ENCODE peak calls at places on chromosomes 3 and 15, in six cellular contexts. One of them, this sample, is unnamed.

GRCh38 chr3:53114412-53115074 is 15.7 kb downstream of the RFT1 start:
- DNase-seq in HepG2: no peak
- DNase-seq in SK-N-SH: no peak
- DNase-seq in HCT116: no peak
- DNase-seq in GM12878: no peak
- DNase-seq in H1: no peak
- DNase-seq in this sample: no peak

GRCh38 chr15:25810631-25811077 is 52.5 kb downstream of the ATP10A start:
- DNase-seq in HepG2: no peak
- DNase-seq in SK-N-SH: no peak
- DNase-seq in HCT116: no peak
- DNase-seq in GM12878: no peak
- DNase-seq in H1: no peak
- DNase-seq in this sample: no peak

GRCh38 chr3:184582998-184583344 is 21.4 kb downstream of the EPHB3 start:
- DNase-seq in HepG2: no peak
- DNase-seq in SK-N-SH: no peak
- DNase-seq in HCT116: no peak
- DNase-seq in GM12878: no peak
- DNase-seq in H1: no peak
- DNase-seq in this sample: no peak

GRCh38 chr3:186800285-186800684 is 6.0 kb downstream of the RFC4 start:
- DNase-seq in HepG2: no peak
- DNase-seq in SK-N-SH: no peak
- DNase-seq in HCT116: no peak
- DNase-seq in GM12878: no peak
- DNase-seq in H1: no peak
- DNase-seq in this sample: no peak

GRCh38 chr3:178206554-178206953 is 329.7 kb upstream of the KCNMB2 start:
- DNase-seq in HepG2: no peak
- DNase-seq in SK-N-SH: no peak
- DNase-seq in HCT116: no peak
- DNase-seq in GM12878: no peak
- DNase-seq in H1: no peak
- DNase-seq in this sample: no peak

GRCh38 chr3:148827585-148827984 is at the start of gene CPB1:
- DNase-seq in HepG2: no peak
- DNase-seq in SK-N-SH: no peak
- DNase-seq in HCT116: no peak
- DNase-seq in GM12878: no peak
- DNase-seq in H1: no peak
- DNase-seq in this sample: no peak

GRCh38 chr15:67521770-67522568 is 1.0 kb downstream of the C15orf61 start:
- DNase-seq in HepG2: no peak
- DNase-seq in SK-N-SH: peak; percentile 27
- DNase-seq in HCT116: no peak
- DNase-seq in GM12878: no peak
- DNase-seq in H1: no peak
- DNase-seq in this sample: no peak

GRCh38 chr15:37900286-37901221 is 33.9 kb upstream of the TMCO5A start:
- DNase-seq in HepG2: no peak
- DNase-seq in SK-N-SH: no peak
- DNase-seq in HCT116: no peak
- DNase-seq in GM12878: no peak
- DNase-seq in H1: no peak
- DNase-seq in this sample: no peak

GRCh38 chr3:114307222-114307840 is 13.5 kb downstream of the TIGIT start:
- DNase-seq in HepG2: no peak
- DNase-seq in SK-N-SH: no peak
- DNase-seq in HCT116: no peak
- DNase-seq in GM12878: no peak
- DNase-seq in H1: no peak
- DNase-seq in this sample: no peak

GRCh38 chr3:65855370-65856100 is 183.2 kb downstream of the MAGI1 start:
- DNase-seq in HepG2: peak; percentile 54
- DNase-seq in SK-N-SH: no peak
- DNase-seq in HCT116: no peak
- DNase-seq in GM12878: no peak
- DNase-seq in H1: no peak
- DNase-seq in this sample: no peak

GRCh38 chr3:167575000-167575399 is 78.7 kb downstream of the WDR49 start:
- DNase-seq in HepG2: no peak
- DNase-seq in SK-N-SH: no peak
- DNase-seq in HCT116: no peak
- DNase-seq in GM12878: no peak
- DNase-seq in H1: no peak
- DNase-seq in this sample: no peak

GRCh38 chr3:148075829-148076716 is 621.6 kb upstream of the AGTR1 start:
- DNase-seq in HepG2: peak; percentile 16
- DNase-seq in SK-N-SH: peak; percentile 49
- DNase-seq in HCT116: peak; percentile 38
- DNase-seq in GM12878: no peak
- DNase-seq in H1: peak; percentile 7
- DNase-seq in this sample: no peak

GRCh38 chr3:43707266-43707665 is 16.5 kb downstream of the ABHD5 start:
- DNase-seq in HepG2: no peak
- DNase-seq in SK-N-SH: no peak
- DNase-seq in HCT116: no peak
- DNase-seq in GM12878: no peak
- DNase-seq in H1: no peak
- DNase-seq in this sample: no peak

GRCh38 chr15:92580933-92581445 is 74.6 kb downstream of the FAM174B start:
- DNase-seq in HepG2: no peak
- DNase-seq in SK-N-SH: no peak
- DNase-seq in HCT116: no peak
- DNase-seq in GM12878: no peak
- DNase-seq in H1: no peak
- DNase-seq in this sample: no peak

GRCh38 chr3:13229291-13229949 is 156.2 kb upstream of the IQSEC1 start:
- DNase-seq in HepG2: peak; percentile 37
- DNase-seq in SK-N-SH: peak; percentile 71
- DNase-seq in HCT116: peak; percentile 65
- DNase-seq in GM12878: peak; percentile 2
- DNase-seq in H1: peak; percentile 59
- DNase-seq in this sample: no peak

GRCh38 chr3:124597979-124598378 is 132.3 kb upstream of the UMPS start:
- DNase-seq in HepG2: no peak
- DNase-seq in SK-N-SH: no peak
- DNase-seq in HCT116: no peak
- DNase-seq in GM12878: no peak
- DNase-seq in H1: no peak
- DNase-seq in this sample: no peak

GRCh38 chr15:80490431-80490990 is 86.3 kb downstream of the ARNT2 start:
- DNase-seq in HepG2: no peak
- DNase-seq in SK-N-SH: no peak
- DNase-seq in HCT116: no peak
- DNase-seq in GM12878: no peak
- DNase-seq in H1: no peak
- DNase-seq in this sample: no peak

GRCh38 chr3:13420817-13421755 is 964 bp upstream of the NUP210 start:
- DNase-seq in HepG2: no peak
- DNase-seq in SK-N-SH: no peak
- DNase-seq in HCT116: no peak
- DNase-seq in GM12878: peak; percentile 57
- DNase-seq in H1: no peak
- DNase-seq in this sample: no peak

GRCh38 chr15:22925875-22926274 is 54.3 kb downstream of the CYFIP1 start:
- DNase-seq in HepG2: no peak
- DNase-seq in SK-N-SH: no peak
- DNase-seq in HCT116: no peak
- DNase-seq in GM12878: no peak
- DNase-seq in H1: no peak
- DNase-seq in this sample: no peak

GRCh38 chr3:187403768-187404270 is 35.6 kb downstream of the RTP4 start:
- DNase-seq in HepG2: peak; percentile 9
- DNase-seq in SK-N-SH: no peak
- DNase-seq in HCT116: peak; percentile 76
- DNase-seq in GM12878: no peak
- DNase-seq in H1: no peak
- DNase-seq in this sample: peak; percentile 98

GRCh38 chr15:85168642-85169173 is 187.1 kb downstream of the PDE8A start:
- DNase-seq in HepG2: peak; percentile 24
- DNase-seq in SK-N-SH: peak; percentile 46
- DNase-seq in HCT116: peak; percentile 18
- DNase-seq in GM12878: no peak
- DNase-seq in H1: peak; percentile 72
- DNase-seq in this sample: no peak

GRCh38 chr3:31288641-31289100 is 244.1 kb upstream of the STT3B start:
- DNase-seq in HepG2: peak; percentile 97
- DNase-seq in SK-N-SH: no peak
- DNase-seq in HCT116: peak; percentile 86
- DNase-seq in GM12878: no peak
- DNase-seq in H1: peak; percentile 10
- DNase-seq in this sample: no peak

GRCh38 chr3:31291818-31292217 is 240.9 kb upstream of the STT3B start:
- DNase-seq in HepG2: peak; percentile 86
- DNase-seq in SK-N-SH: no peak
- DNase-seq in HCT116: no peak
- DNase-seq in GM12878: no peak
- DNase-seq in H1: no peak
- DNase-seq in this sample: no peak

GRCh38 chr3:31290046-31290445 is 242.7 kb upstream of the STT3B start:
- DNase-seq in HepG2: no peak
- DNase-seq in SK-N-SH: no peak
- DNase-seq in HCT116: no peak
- DNase-seq in GM12878: no peak
- DNase-seq in H1: no peak
- DNase-seq in this sample: no peak

GRCh38 chr3:31288224-31288623 is 244.5 kb upstream of the STT3B start:
- DNase-seq in HepG2: no peak
- DNase-seq in SK-N-SH: no peak
- DNase-seq in HCT116: no peak
- DNase-seq in GM12878: no peak
- DNase-seq in H1: no peak
- DNase-seq in this sample: no peak

GRCh38 chr3:31289592-31289991 is 243.1 kb upstream of the STT3B start:
- DNase-seq in HepG2: no peak
- DNase-seq in SK-N-SH: no peak
- DNase-seq in HCT116: no peak
- DNase-seq in GM12878: no peak
- DNase-seq in H1: no peak
- DNase-seq in this sample: no peak
- TF ChIP-seq SIN3A in HepG2: no peak
- TF ChIP-seq SIN3A in SK-N-SH: no peak
- TF ChIP-seq SIN3A in HCT116: no peak
- TF ChIP-seq SIN3A in GM12878: no peak
- TF ChIP-seq SIN3A in H1: no peak
- TF ChIP-seq SIN3A in this sample: no peak

GRCh38 chr3:130854208-130854864 is 39.5 kb upstream of the ATP2C1 start:
- DNase-seq in HepG2: no peak
- DNase-seq in SK-N-SH: no peak
- DNase-seq in HCT116: no peak
- DNase-seq in GM12878: peak; percentile 53
- DNase-seq in H1: no peak
- DNase-seq in this sample: no peak

GRCh38 chr3:130846181-130846580 is 47.7 kb upstream of the ATP2C1 start:
- DNase-seq in HepG2: no peak
- DNase-seq in SK-N-SH: no peak
- DNase-seq in HCT116: no peak
- DNase-seq in GM12878: no peak
- DNase-seq in H1: no peak
- DNase-seq in this sample: no peak

GRCh38 chr3:130849111-130849552 is 44.8 kb upstream of the ATP2C1 start:
- DNase-seq in HepG2: no peak
- DNase-seq in SK-N-SH: no peak
- DNase-seq in HCT116: no peak
- DNase-seq in GM12878: no peak
- DNase-seq in H1: no peak
- DNase-seq in this sample: no peak

GRCh38 chr3:130850044-130850797 is 43.7 kb upstream of the ATP2C1 start:
- DNase-seq in HepG2: no peak
- DNase-seq in SK-N-SH: peak; percentile 38
- DNase-seq in HCT116: no peak
- DNase-seq in GM12878: peak; percentile 95
- DNase-seq in H1: no peak
- DNase-seq in this sample: no peak

GRCh38 chr3:130850846-130851245 is 43.0 kb upstream of the ATP2C1 start:
- DNase-seq in HepG2: no peak
- DNase-seq in SK-N-SH: no peak
- DNase-seq in HCT116: no peak
- DNase-seq in GM12878: no peak
- DNase-seq in H1: no peak
- DNase-seq in this sample: no peak
- TF ChIP-seq POLR2AphosphoS5 in HepG2: no peak
- TF ChIP-seq POLR2AphosphoS5 in SK-N-SH: no peak
- TF ChIP-seq POLR2AphosphoS5 in HCT116: no peak
- TF ChIP-seq POLR2AphosphoS5 in GM12878: no peak
- TF ChIP-seq POLR2AphosphoS5 in H1: no peak
- TF ChIP-seq POLR2AphosphoS5 in this sample: no peak

GRCh38 chr15:36591534-36592411 is 12.3 kb downstream of the CDIN1 start:
- DNase-seq in HepG2: no peak
- DNase-seq in SK-N-SH: no peak
- DNase-seq in HCT116: no peak
- DNase-seq in GM12878: no peak
- DNase-seq in H1: no peak
- DNase-seq in this sample: no peak
- TF ChIP-seq CTCF in HepG2: no peak
- TF ChIP-seq CTCF in SK-N-SH: no peak
- TF ChIP-seq CTCF in HCT116: peak; percentile 15
- TF ChIP-seq CTCF in GM12878: no peak
- TF ChIP-seq CTCF in H1: no peak
- TF ChIP-seq CTCF in this sample: peak; percentile 10

DNA sequence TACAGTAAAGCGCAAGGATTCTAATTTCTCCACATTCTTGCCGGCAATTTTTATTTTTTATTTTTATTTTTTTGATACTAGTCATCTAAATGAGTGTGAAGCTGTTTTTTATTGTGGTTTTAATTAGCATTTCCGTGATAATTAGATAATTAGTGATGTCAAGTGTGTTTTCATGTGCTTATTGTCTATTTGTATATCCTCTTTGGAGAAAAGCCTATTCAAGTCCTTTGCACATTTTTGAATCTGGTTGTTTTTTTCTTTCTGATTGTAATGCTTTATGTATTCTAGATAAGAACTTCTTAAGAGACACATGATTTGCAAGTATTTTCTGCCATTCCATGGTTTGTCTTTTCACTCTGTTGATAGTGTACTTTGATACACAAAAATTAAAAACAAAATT is 16.1 kb downstream of the CTDSPL2 start:
- DNase-seq in HepG2: no peak
- DNase-seq in SK-N-SH: no peak
- DNase-seq in HCT116: no peak
- DNase-seq in GM12878: no peak
- DNase-seq in H1: no peak
- DNase-seq in this sample: no peak
- TF ChIP-seq SIN3A in HepG2: no peak
- TF ChIP-seq SIN3A in SK-N-SH: no peak
- TF ChIP-seq SIN3A in HCT116: no peak
- TF ChIP-seq SIN3A in GM12878: no peak
- TF ChIP-seq SIN3A in H1: no peak
- TF ChIP-seq SIN3A in this sample: no peak

DNA sequence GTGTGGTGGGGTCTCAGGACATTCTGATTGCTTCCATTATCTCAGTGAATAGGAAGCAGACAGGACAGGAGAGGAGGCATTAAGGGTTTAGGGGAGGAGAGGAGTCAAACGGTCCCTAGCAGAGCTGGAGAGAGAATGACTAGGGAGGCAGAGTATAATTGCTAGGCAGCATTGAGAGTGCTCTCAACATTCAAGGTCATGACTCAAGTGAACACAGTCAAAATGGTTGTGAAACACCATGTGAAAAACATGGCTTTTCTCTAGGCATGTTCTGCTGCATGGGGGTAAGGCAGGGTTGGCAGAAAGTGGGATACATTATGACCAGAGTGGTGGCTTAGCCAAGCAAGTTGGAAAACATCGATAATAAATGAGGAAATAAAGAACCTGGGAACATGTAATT is 19.5 kb upstream of the HRH1 start:
- DNase-seq in HepG2: no peak
- DNase-seq in SK-N-SH: no peak
- DNase-seq in HCT116: no peak
- DNase-seq in GM12878: no peak
- DNase-seq in H1: no peak
- DNase-seq in this sample: no peak
- TF ChIP-seq POLR2AphosphoS5 in HepG2: no peak
- TF ChIP-seq POLR2AphosphoS5 in SK-N-SH: no peak
- TF ChIP-seq POLR2AphosphoS5 in HCT116: no peak
- TF ChIP-seq POLR2AphosphoS5 in GM12878: no peak
- TF ChIP-seq POLR2AphosphoS5 in H1: no peak
- TF ChIP-seq POLR2AphosphoS5 in this sample: no peak

This sample was measured in Panc1.